ENCODE peak calls at places on chromosomes 1 and 21, in five cellular contexts. D is A549, O is AG08396, C is A172, M is breast epithelium. A is an unnamed sample.

GRCh38 chr1:152461544-152461943 is 47.5 kb upstream of the CRNN start:
- DNase-seq in C (peak; percentile 68), D (peak; percentile 78), O (peak; percentile 43), M (no peak), A (peak; percentile 71)

GRCh38 chr1:206794294-206794908 is 22.1 kb upstream of the IL10 start:
- DNase-seq in O (no peak), C (no peak), M (no peak), D (no peak), A (no peak)

GRCh38 chr1:60746278-60746761 is 336.0 kb upstream of the NFIA start:
- DNase-seq in C (no peak), O (no peak), D (no peak), M (no peak), A (no peak)

GRCh38 chr1:151540021-151540981 is at the start of gene TUFT1:
- DNase-seq in O (peak; percentile 82), D (peak; percentile 94), C (peak; percentile 99), M (peak; percentile 93), A (peak; percentile 93)

GRCh38 chr1:60037061-60037460 is 36.5 kb downstream of the C1orf87 start:
- DNase-seq in M (no peak), C (no peak), O (no peak), D (no peak), A (no peak)

GRCh38 chr1:70930062-70930461 is 117.6 kb downstream of the PTGER3 start:
- DNase-seq in M (no peak), D (no peak), O (no peak), C (no peak), A (no peak)

GRCh38 chr1:94039871-94040569 is 80.9 kb downstream of the ABCA4 start:
- DNase-seq in M (no peak), C (peak; percentile 36), O (no peak), D (no peak), A (no peak)

GRCh38 chr1:26768755-26769154 is 19.0 kb upstream of the PIGV start:
- DNase-seq in C (peak; percentile 76), D (no peak), O (peak; percentile 12), M (no peak), A (peak; percentile 91)

GRCh38 chr1:48362901-48363300 is 109.1 kb downstream of the SPATA6 start:
- DNase-seq in D (no peak), C (no peak), M (no peak), O (no peak), A (no peak)

GRCh38 chr1:209912306-209912705 is 25.7 kb upstream of the SYT14 start:
- DNase-seq in M (no peak), D (no peak), C (no peak), O (no peak), A (no peak)

GRCh38 chr21:20645344-20645743 is 352.9 kb upstream of the NCAM2 start:
- DNase-seq in O (no peak), D (no peak), M (no peak), C (no peak), A (no peak)

GRCh38 chr1:210384625-210385024 is 55.9 kb downstream of the HHAT start:
- DNase-seq in C (no peak), O (no peak), D (no peak), M (no peak), A (peak; percentile 69)

GRCh38 chr1:110686188-110686587 is 11.4 kb upstream of the KCNA3 start:
- DNase-seq in D (no peak), M (no peak), O (no peak), C (no peak), A (peak; percentile 5)

GRCh38 chr1:157168015-157168414 is 29.8 kb upstream of the ETV3 start:
- DNase-seq in O (no peak), C (no peak), M (no peak), D (no peak), A (no peak)

GRCh38 chr1:3431266-3431665 is 23.2 kb upstream of the ARHGEF16 start:
- DNase-seq in C (no peak), D (no peak), O (no peak), M (no peak), A (no peak)

GRCh38 chr1:59730302-59730701 is 84.4 kb upstream of the HOOK1 start:
- DNase-seq in C (no peak), M (no peak), D (no peak), O (peak; percentile 41), A (peak; percentile 79)

GRCh38 chr1:43774359-43774758 is 67.0 kb downstream of the ST3GAL3 start:
- DNase-seq in O (peak; percentile 43), D (no peak), C (peak; percentile 14), M (no peak), A (peak; percentile 72)

GRCh38 chr1:241808265-241808664 is 39.7 kb upstream of the EXO1 start:
- DNase-seq in O (no peak), D (no peak), M (no peak), C (no peak), A (no peak)

GRCh38 chr1:47677241-47677940 is 239.5 kb downstream of the FOXD2 start:
- DNase-seq in D (no peak), M (no peak), O (no peak), C (no peak), A (no peak)

GRCh38 chr21:46369520-46370235 is 45.7 kb downstream of the PCNT start:
- DNase-seq in D (no peak), O (no peak), M (no peak), C (no peak), A (no peak)

GRCh38 chr1:170296211-170296610 is 150.5 kb downstream of the NTMT2 start:
- DNase-seq in D (no peak), M (no peak), C (no peak), O (no peak), A (no peak)

GRCh38 chr1:23624440-23624839 is 65.1 kb upstream of the ID3 start:
- DNase-seq in M (no peak), C (no peak), D (no peak), O (no peak), A (peak; percentile 18)

GRCh38 chr1:203051841-203052324 is 25.6 kb downstream of the PPFIA4 start:
- DNase-seq in O (no peak), C (no peak), M (no peak), D (no peak), A (no peak)

GRCh38 chr1:170808229-170808870 is 127.0 kb upstream of the MROH9 start:
- DNase-seq in C (no peak), D (no peak), M (no peak), O (no peak), A (no peak)

GRCh38 chr21:32958288-32958992 is 67.3 kb upstream of the OLIG2 start:
- DNase-seq in M (no peak), C (peak; percentile 11), O (no peak), D (no peak), A (peak; percentile 5)

GRCh38 chr1:12124693-12125421 is 41.9 kb upstream of the TNFRSF1B start:
- DNase-seq in D (peak; percentile 53), M (peak; percentile 75), O (peak; percentile 69), C (peak; percentile 24), A (peak; percentile 65)

GRCh38 chr1:93021539-93022134 is 57.4 kb upstream of the MTF2 start:
- DNase-seq in C (peak; percentile 26), D (peak; percentile 48), O (peak; percentile 40), M (no peak), A (peak; percentile 56)

GRCh38 chr1:41752514-41753170 is 166.1 kb downstream of the HIVEP3 start:
- DNase-seq in M (no peak), O (no peak), D (no peak), C (no peak), A (peak; percentile 33)

GRCh38 chr1:15231714-15232201 is 15.3 kb upstream of the FHAD1 start:
- DNase-seq in O (no peak), D (no peak), C (no peak), M (no peak), A (no peak)

A was measured in M059J.